ENCODE peak calls at places on chromosomes 5 and 9, in seven cellular contexts. One of them, this sample, is unnamed.

GRCh38 chr5:61177716-61178115 is 15.4 kb upstream of the SMIM15 start:
- DNase-seq in A549: no peak
- DNase-seq in breast epithelium: no peak
- DNase-seq in ovary: no peak
- DNase-seq in uterus: no peak
- DNase-seq in transverse colon: no peak
- DNase-seq in right lobe of liver: no peak
- DNase-seq in this sample: no peak

GRCh38 chr9:127763918-127764384 is 14.5 kb downstream of the SH2D3C start:
- DNase-seq in A549: no peak
- DNase-seq in breast epithelium: no peak
- DNase-seq in ovary: no peak
- DNase-seq in uterus: peak; percentile 60
- DNase-seq in transverse colon: peak; percentile 66
- DNase-seq in right lobe of liver: peak; percentile 60
- DNase-seq in this sample: peak; percentile 73

GRCh38 chr9:92097997-92098482 is 17.2 kb downstream of the SPTLC1 start:
- DNase-seq in A549: no peak
- DNase-seq in breast epithelium: peak; percentile 77
- DNase-seq in ovary: peak; percentile 58
- DNase-seq in uterus: peak; percentile 77
- DNase-seq in transverse colon: peak; percentile 93
- DNase-seq in right lobe of liver: peak; percentile 94
- DNase-seq in this sample: peak; percentile 86

GRCh38 chr9:129697956-129698757 is 32.7 kb downstream of the PRRX2 start:
- DNase-seq in A549: no peak
- DNase-seq in breast epithelium: no peak
- DNase-seq in ovary: no peak
- DNase-seq in uterus: no peak
- DNase-seq in transverse colon: peak; percentile 11
- DNase-seq in right lobe of liver: no peak
- DNase-seq in this sample: peak; percentile 77

GRCh38 chr5:76251656-76252055 is 151.4 kb upstream of the IQGAP2 start:
- DNase-seq in A549: no peak
- DNase-seq in breast epithelium: no peak
- DNase-seq in ovary: no peak
- DNase-seq in uterus: no peak
- DNase-seq in transverse colon: no peak
- DNase-seq in right lobe of liver: no peak
- DNase-seq in this sample: no peak

GRCh38 chr9:95010431-95010838 is 283.9 kb downstream of the AOPEP start:
- DNase-seq in A549: no peak
- DNase-seq in breast epithelium: no peak
- DNase-seq in ovary: no peak
- DNase-seq in uterus: no peak
- DNase-seq in transverse colon: no peak
- DNase-seq in right lobe of liver: no peak
- DNase-seq in this sample: no peak

GRCh38 chr5:62608529-62609511 is 30.2 kb downstream of the LRRC70 start:
- DNase-seq in A549: no peak
- DNase-seq in breast epithelium: no peak
- DNase-seq in ovary: no peak
- DNase-seq in uterus: no peak
- DNase-seq in transverse colon: no peak
- DNase-seq in right lobe of liver: no peak
- DNase-seq in this sample: peak; percentile 38

GRCh38 chr5:65919773-65920172 is 6.6 kb upstream of the ERBIN start:
- DNase-seq in A549: no peak
- DNase-seq in breast epithelium: no peak
- DNase-seq in ovary: no peak
- DNase-seq in uterus: no peak
- DNase-seq in transverse colon: no peak
- DNase-seq in right lobe of liver: no peak
- DNase-seq in this sample: no peak

GRCh38 chr9:134851015-134851414 is 29.6 kb upstream of the FCN2 start:
- DNase-seq in A549: no peak
- DNase-seq in breast epithelium: no peak
- DNase-seq in ovary: no peak
- DNase-seq in uterus: no peak
- DNase-seq in transverse colon: no peak
- DNase-seq in right lobe of liver: no peak
- DNase-seq in this sample: no peak

GRCh38 chr5:179762079-179762780 is 29.6 kb downstream of the MAML1 start:
- DNase-seq in A549: no peak
- DNase-seq in breast epithelium: no peak
- DNase-seq in ovary: no peak
- DNase-seq in uterus: no peak
- DNase-seq in transverse colon: peak; percentile 25
- DNase-seq in right lobe of liver: no peak
- DNase-seq in this sample: no peak

GRCh38 chr9:110691002-110691549 is 22.5 kb downstream of the MUSK start:
- DNase-seq in A549: no peak
- DNase-seq in breast epithelium: no peak
- DNase-seq in ovary: no peak
- DNase-seq in uterus: no peak
- DNase-seq in transverse colon: no peak
- DNase-seq in right lobe of liver: no peak
- DNase-seq in this sample: no peak

GRCh38 chr5:61123145-61123544 is 39.1 kb downstream of the SMIM15 start:
- DNase-seq in A549: no peak
- DNase-seq in breast epithelium: no peak
- DNase-seq in ovary: no peak
- DNase-seq in uterus: no peak
- DNase-seq in transverse colon: peak; percentile 27
- DNase-seq in right lobe of liver: no peak
- DNase-seq in this sample: no peak

GRCh38 chr5:153629027-153629426 is 138.6 kb downstream of the GRIA1 start:
- DNase-seq in A549: no peak
- DNase-seq in breast epithelium: no peak
- DNase-seq in ovary: no peak
- DNase-seq in uterus: peak; percentile 11
- DNase-seq in transverse colon: no peak
- DNase-seq in right lobe of liver: no peak
- DNase-seq in this sample: no peak

DNA sequence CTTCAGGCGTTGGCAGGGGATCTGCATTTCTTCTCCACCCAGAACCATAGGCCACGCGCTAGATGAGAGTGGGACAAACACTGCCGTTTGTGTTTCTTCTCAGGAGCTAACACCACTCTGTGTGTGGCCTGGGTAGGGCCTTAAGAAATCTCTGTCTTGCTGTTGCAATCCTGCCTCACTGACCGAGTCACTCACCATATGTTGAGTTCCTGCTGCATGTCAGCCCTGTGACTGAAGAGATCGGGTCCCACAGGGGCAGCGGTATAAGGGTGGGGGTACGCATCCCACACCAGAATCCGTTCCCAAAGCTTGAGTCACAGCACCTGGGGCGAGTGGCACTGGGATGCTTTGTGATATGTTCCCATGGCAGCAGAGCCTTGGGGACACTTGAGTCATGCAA is 90.1 kb upstream of the OTULINL start:
- DNase-seq in A549: no peak
- DNase-seq in breast epithelium: no peak
- DNase-seq in ovary: no peak
- DNase-seq in uterus: no peak
- DNase-seq in transverse colon: no peak
- DNase-seq in right lobe of liver: no peak
- DNase-seq in this sample: no peak
- H3K27ac ChIP-seq in A549: no peak overlapping the region
- H3K27ac ChIP-seq in breast epithelium: no peak overlapping the region
- H3K27ac ChIP-seq in ovary: no peak overlapping the region
- H3K27ac ChIP-seq in uterus: no peak overlapping the region
- H3K27ac ChIP-seq in transverse colon: no peak overlapping the region
- H3K27ac ChIP-seq in right lobe of liver: no peak overlapping the region
- H3K27ac ChIP-seq in this sample: no peak overlapping the region

GRCh38 chr5:137236266-137236665 is 262.9 kb downstream of the SPOCK1 start:
- DNase-seq in A549: no peak
- DNase-seq in breast epithelium: no peak
- DNase-seq in ovary: no peak
- DNase-seq in uterus: no peak
- DNase-seq in transverse colon: no peak
- DNase-seq in right lobe of liver: no peak
- DNase-seq in this sample: no peak
- TF ChIP-seq CTCF in A549: no peak
- TF ChIP-seq CTCF in breast epithelium: no peak
- TF ChIP-seq CTCF in ovary: no peak
- TF ChIP-seq CTCF in uterus: no peak
- TF ChIP-seq CTCF in transverse colon: no peak
- TF ChIP-seq CTCF in right lobe of liver: no peak
- TF ChIP-seq CTCF in this sample: no peak

DNA sequence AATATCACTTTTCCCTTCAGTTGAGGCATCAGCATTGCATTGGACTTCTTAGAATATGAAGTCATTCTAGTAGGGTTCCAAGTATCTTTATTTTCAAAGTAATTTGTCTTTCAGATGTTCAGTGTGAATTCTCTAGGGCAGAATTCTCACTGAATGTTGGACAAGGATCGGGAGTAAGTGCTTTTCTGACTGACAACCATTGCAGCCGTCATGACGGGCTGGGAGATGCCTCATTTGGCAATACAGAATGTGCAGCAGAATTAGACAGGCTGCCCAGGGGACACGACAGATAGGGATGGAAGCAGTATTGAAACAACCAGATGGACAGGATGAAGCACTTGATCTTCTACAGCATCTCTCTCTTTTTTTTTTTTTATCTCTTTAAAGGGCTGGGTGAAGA is 129.0 kb downstream of the ICE1 start:
- DNase-seq in A549: no peak
- DNase-seq in breast epithelium: no peak
- DNase-seq in ovary: no peak
- DNase-seq in uterus: no peak
- DNase-seq in transverse colon: no peak
- DNase-seq in right lobe of liver: no peak
- DNase-seq in this sample: no peak
- TF ChIP-seq POLR2A in A549: no peak
- TF ChIP-seq POLR2A in breast epithelium: no peak
- TF ChIP-seq POLR2A in ovary: no peak
- TF ChIP-seq POLR2A in uterus: no peak
- TF ChIP-seq POLR2A in transverse colon: no peak
- TF ChIP-seq POLR2A in right lobe of liver: no peak
- TF ChIP-seq POLR2A in this sample: no peak

GRCh38 chr5:139659673-139660072 is 11.5 kb downstream of the CXXC5 start:
- DNase-seq in A549: no peak
- DNase-seq in breast epithelium: no peak
- DNase-seq in ovary: no peak
- DNase-seq in uterus: no peak
- DNase-seq in transverse colon: no peak
- DNase-seq in right lobe of liver: no peak
- DNase-seq in this sample: no peak

GRCh38 chr5:139658928-139659667 is 10.9 kb downstream of the CXXC5 start:
- DNase-seq in A549: no peak
- DNase-seq in breast epithelium: no peak
- DNase-seq in ovary: no peak
- DNase-seq in uterus: peak; percentile 63
- DNase-seq in transverse colon: no peak
- DNase-seq in right lobe of liver: no peak
- DNase-seq in this sample: peak; percentile 71

GRCh38 chr5:139655727-139656271 is 7.7 kb downstream of the CXXC5 start:
- DNase-seq in A549: no peak
- DNase-seq in breast epithelium: no peak
- DNase-seq in ovary: peak; percentile 46
- DNase-seq in uterus: no peak
- DNase-seq in transverse colon: no peak
- DNase-seq in right lobe of liver: peak; percentile 79
- DNase-seq in this sample: peak; percentile 83

GRCh38 chr5:139658501-139658927 is 10.4 kb downstream of the CXXC5 start:
- DNase-seq in A549: no peak
- DNase-seq in breast epithelium: no peak
- DNase-seq in ovary: no peak
- DNase-seq in uterus: no peak
- DNase-seq in transverse colon: no peak
- DNase-seq in right lobe of liver: no peak
- DNase-seq in this sample: peak; percentile 64

GRCh38 chr5:139657363-139658321 is 9.5 kb downstream of the CXXC5 start:
- DNase-seq in A549: no peak
- DNase-seq in breast epithelium: no peak
- DNase-seq in ovary: no peak
- DNase-seq in uterus: no peak
- DNase-seq in transverse colon: no peak
- DNase-seq in right lobe of liver: no peak
- DNase-seq in this sample: no peak
- H3K27ac ChIP-seq in A549: peak overlapping the region; percentile 87
- H3K27ac ChIP-seq in breast epithelium: peak overlapping the region; percentile 97
- H3K27ac ChIP-seq in ovary: no peak overlapping the region
- H3K27ac ChIP-seq in uterus: peak overlapping the region; percentile 88
- H3K27ac ChIP-seq in transverse colon: peak overlapping the region; percentile 96
- H3K27ac ChIP-seq in right lobe of liver: peak overlapping the region; percentile 69
- H3K27ac ChIP-seq in this sample: peak overlapping the region; percentile 88

DNA sequence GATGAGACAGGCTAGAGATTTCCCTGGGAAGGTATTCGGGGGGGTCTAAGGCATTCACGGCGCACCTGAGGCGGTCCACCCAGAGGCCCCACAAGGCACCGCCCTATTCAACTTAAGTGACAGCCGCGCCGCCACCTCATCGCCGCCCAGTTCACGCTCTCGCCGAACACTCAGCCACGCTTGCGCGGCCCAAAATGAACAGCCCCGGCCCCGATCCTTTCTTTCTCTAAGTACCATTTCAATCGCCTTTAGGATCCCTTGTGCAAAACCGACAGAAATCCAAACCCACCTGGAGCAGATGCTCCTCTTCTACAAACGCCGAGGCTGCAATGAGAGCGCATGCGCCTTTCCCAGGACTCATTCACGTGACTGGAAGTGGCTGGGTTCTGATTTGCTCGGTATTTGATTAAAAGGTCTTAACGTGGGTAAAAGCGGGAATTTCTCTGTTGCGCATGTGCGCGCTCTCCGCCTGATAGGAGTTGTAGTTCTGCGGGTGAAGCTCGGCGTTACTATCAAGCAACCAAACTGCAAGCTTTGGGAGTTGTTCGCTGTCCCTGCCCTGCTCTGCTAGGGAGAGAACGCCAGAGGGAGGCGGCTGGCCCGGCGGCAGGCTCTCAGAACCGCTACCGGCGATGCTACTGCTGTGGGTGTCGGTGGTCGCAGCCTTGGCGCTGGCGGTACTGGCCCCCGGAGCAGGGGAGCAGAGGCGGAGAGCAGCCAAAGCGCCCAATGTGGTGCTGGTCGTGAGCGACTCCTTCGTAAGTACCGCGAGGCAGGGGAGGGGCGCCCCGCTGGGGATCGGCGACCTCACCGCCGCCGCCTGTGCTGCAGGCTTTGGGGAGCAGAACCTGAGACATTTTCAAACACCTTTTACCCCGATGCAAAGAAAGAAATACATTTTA is at the start of the genes ARSK and SKIC3:
- DNase-seq in A549: peak; percentile 83
- DNase-seq in breast epithelium: peak; percentile 94
- DNase-seq in ovary: peak; percentile 93
- DNase-seq in uterus: peak; percentile 96
- DNase-seq in transverse colon: peak; percentile 95
- DNase-seq in right lobe of liver: peak; percentile 96
- DNase-seq in this sample: peak; percentile 96
- TF ChIP-seq CTCF in A549: no peak
- TF ChIP-seq CTCF in breast epithelium: no peak
- TF ChIP-seq CTCF in ovary: peak; percentile 52
- TF ChIP-seq CTCF in uterus: no peak
- TF ChIP-seq CTCF in transverse colon: peak; percentile 36
- TF ChIP-seq CTCF in right lobe of liver: peak; percentile 34
- TF ChIP-seq CTCF in this sample: peak; percentile 38

This sample was measured in heart left ventricle.